ENCODE peak calls at places on chromosomes 1 and 21, in five cellular contexts. W is astrocyte, I is fibroblast of the aortic adventitia, G is right lobe of liver, E is GM10248. U is an unnamed sample.

GRCh38 chr1:221704291-221704690 is 37.6 kb downstream of the DUSP10 start:
- DNase-seq in W (no peak), I (peak; percentile 17), G (no peak), E (no peak), U (no peak)

GRCh38 chr1:187551061-187551460 is 722.3 kb downstream of the PLA2G4A start:
- DNase-seq in W (no peak), I (no peak), G (no peak), E (no peak), U (no peak)

GRCh38 chr1:37999434-38000232 is 5.7 kb downstream of the FHL3 start:
- DNase-seq in W (peak; percentile 63), I (peak; percentile 76), G (peak; percentile 57), E (no peak), U (peak; percentile 39)

GRCh38 chr1:101002551-101002950 is 23.0 kb downstream of the DPH5 start:
- DNase-seq in W (peak; percentile 39), I (peak; percentile 23), G (no peak), E (no peak), U (no peak)

GRCh38 chr1:175220853-175221547 is 28.4 kb upstream of the KIAA0040 start:
- DNase-seq in W (no peak), I (no peak), G (no peak), E (no peak), U (no peak)

GRCh38 chr21:45404726-45405270 is at the start of gene COL18A1:
- DNase-seq in W (no peak), I (peak; percentile 15), G (peak; percentile 77), E (peak; percentile 69), U (peak; percentile 37)

GRCh38 chr1:58652351-58653184 is 47.3 kb downstream of the MYSM1 start:
- DNase-seq in W (peak; percentile 59), I (peak; percentile 91), G (no peak), E (peak; percentile 65), U (peak; percentile 72)

GRCh38 chr1:234661249-234661928 is 51.4 kb upstream of the IRF2BP2 start:
- DNase-seq in W (no peak), I (no peak), G (no peak), E (no peak), U (no peak)

GRCh38 chr1:29129916-29130315 is 6.2 kb upstream of the TMEM200B start:
- DNase-seq in W (no peak), I (no peak), G (no peak), E (no peak), U (no peak)

DNA sequence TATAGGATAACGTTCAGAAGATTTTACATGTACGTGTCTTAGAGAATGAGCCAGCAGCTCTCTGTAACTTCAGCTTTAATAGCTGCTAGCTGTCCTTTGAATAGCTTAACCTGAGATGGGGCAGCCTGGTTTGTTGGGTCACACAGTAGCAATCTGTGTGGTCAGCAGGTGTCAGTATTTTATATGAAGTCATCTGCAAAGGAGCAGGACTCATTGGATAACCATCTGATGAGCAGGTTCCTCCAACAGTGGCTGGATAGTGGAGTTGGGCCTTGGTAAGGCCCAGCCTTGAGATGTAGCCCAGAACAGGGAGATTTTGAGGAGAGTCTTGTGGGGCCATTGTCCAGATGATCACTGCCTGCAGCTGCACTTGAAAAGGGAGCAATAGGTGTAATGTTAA is 6.4 kb downstream of the GSTM5 start:
- DNase-seq in W (peak; percentile 15), I (no peak), G (no peak), E (no peak), U (no peak)
- TF ChIP-seq CTCF in W (no peak), I (no peak), G (peak; percentile 30), E (no peak), U (no peak)

DNA sequence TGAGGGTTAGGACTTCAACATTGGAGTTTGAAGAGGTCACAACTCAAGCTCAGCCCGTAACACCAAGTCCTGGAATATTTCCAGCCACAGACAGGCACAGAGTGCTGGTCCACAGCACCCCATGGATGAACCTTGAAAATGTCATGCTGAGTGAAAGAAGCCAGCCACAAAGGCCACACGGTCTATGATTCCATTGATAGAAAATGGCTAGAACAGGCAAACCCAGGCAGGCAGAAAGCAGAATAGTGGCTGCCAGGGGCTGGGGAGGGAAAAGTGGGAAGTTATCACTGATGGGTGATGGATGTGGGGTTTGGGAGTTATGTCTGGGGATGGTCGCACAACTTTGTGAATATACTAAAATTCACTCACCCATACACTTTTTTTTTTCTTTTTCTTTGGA is 21.3 kb downstream of the MX1 start:
- DNase-seq in W (no peak), I (no peak), G (no peak), E (no peak), U (no peak)
- TF ChIP-seq CTCF in W (no peak), I (no peak), G (no peak), E (no peak), U (no peak)

GRCh38 chr1:72845981-72846380 is 563.6 kb upstream of the NEGR1 start:
- DNase-seq in W (no peak), I (no peak), G (no peak), E (no peak), U (no peak)

GRCh38 chr1:72846891-72847290 is 564.6 kb upstream of the NEGR1 start:
- DNase-seq in W (no peak), I (no peak), G (no peak), E (no peak), U (no peak)

GRCh38 chr1:72846476-72846875 is 564.1 kb upstream of the NEGR1 start:
- DNase-seq in W (no peak), I (no peak), G (no peak), E (no peak), U (no peak)

GRCh38 chr1:72848997-72849396 is 566.7 kb upstream of the NEGR1 start:
- DNase-seq in W (no peak), I (no peak), G (no peak), E (no peak), U (no peak)

DNA sequence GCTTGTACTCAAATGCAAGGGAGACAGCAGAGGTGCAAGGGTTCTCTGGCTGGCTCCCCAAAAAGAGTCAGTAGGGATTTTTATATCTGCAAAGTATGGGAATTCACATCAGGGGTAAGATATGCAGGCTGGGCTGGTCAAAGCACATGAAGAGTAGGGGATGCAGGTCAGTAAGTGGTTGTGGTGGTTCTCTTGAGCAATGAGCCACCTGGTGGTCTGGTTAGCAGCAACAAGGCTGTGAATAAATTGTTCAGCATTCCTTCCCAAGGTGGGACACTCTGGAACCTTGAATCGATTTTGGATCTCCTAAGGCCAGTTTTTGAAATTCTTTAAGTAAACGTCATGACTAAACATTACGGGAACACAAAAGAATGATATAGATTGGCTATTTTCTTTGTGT is 563.0 kb upstream of the NEGR1 start:
- DNase-seq in W (peak; percentile 1), I (peak; percentile 8), G (no peak), E (no peak), U (no peak)
- TF ChIP-seq CTCF in W (peak; percentile 35), I (peak; percentile 21), G (no peak), E (no peak), U (no peak)

DNA sequence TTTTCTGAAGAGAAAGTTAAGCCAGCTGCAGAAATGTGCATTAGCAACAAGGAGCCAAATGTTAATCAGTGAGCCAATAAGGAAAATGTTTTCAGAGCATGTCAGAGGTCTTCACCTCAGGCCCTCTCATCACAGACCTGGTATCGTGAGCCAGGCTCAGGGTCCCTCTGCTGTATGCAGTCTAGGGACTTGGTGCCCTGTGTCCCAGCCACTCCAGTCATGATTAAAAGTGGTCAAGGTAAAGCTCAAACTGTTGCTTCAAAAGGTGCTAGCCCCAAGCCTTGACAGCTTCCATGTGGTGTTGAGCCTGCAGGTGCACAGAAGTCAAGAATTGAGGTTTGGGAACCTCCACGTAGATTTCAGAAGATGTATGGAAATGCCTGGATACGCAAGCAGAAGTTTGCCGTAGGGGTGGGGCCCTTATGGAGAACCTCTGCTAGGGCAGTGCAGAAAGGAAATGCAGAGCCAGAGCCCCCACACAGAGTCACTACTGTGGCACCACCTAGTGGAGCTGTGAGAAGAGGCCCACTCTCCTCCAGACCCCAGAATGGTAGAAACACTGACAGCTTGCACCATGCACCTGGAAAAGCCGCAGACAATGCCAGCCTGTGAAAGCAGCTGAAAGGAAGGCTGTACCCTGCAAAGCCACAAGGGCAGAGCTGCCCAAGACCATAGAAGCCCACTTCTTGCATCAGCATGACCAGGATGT is 1128.7 kb downstream of the AMY1C start:
- DNase-seq in W (no peak), I (no peak), G (no peak), E (no peak), U (no peak)
- TF ChIP-seq CTCF in W (no peak), I (no peak), G (no peak), E (peak; percentile 22), U (no peak)

GRCh38 chr1:117964290-117965038 is 34.9 kb downstream of the WDR3 start:
- DNase-seq in W (peak; percentile 33), I (peak; percentile 60), G (no peak), E (no peak), U (no peak)

GRCh38 chr1:117971777-117972176 is 42.2 kb downstream of the WDR3 start:
- DNase-seq in W (no peak), I (no peak), G (no peak), E (no peak), U (no peak)

GRCh38 chr1:117970251-117970650 is 40.7 kb downstream of the WDR3 start:
- DNase-seq in W (no peak), I (no peak), G (no peak), E (no peak), U (no peak)

GRCh38 chr1:117967900-117968299 is 38.4 kb downstream of the WDR3 start:
- DNase-seq in W (peak; percentile 30), I (peak; percentile 59), G (no peak), E (no peak), U (no peak)

DNA sequence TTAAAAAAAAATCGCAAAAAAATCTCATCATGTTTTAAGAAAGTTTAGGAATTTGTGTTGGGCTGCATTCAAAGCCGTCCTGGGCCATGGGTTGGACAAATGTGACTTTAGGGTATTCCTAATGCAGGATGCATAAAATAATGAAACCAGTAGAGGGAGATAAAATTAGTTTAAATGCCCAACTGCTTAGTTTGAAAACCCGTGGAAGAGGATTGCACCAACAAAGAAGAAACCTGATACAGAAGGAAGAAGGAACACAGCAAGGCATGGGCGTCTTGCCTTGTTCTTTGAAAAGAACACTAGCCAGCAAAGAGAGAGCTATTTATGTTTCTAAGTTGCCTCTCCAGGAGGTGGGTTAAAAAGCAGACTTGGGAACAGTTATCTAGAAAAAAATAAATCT is 37.9 kb downstream of the WDR3 start:
- DNase-seq in W (peak; percentile 46), I (peak; percentile 71), G (no peak), E (no peak), U (no peak)
- TF ChIP-seq CTCF in W (peak; percentile 14), I (peak; percentile 30), G (no peak), E (no peak), U (no peak)